ENCODE peak calls at places on chromosomes 2 and 18, in nine cellular contexts. J, Z, R, V, H, L, A, T and P are unnamed samples.

GRCh38 chr18:43543236-43543635 is 265.9 kb upstream of the SYT4 start:
- DNase-seq in H (no peak), Z (no peak), A (no peak), R (no peak), V (no peak), J (no peak), T (no peak), L (no peak), P (no peak)

GRCh38 chr2:64943387-64944150 is 45.6 kb upstream of the SLC1A4 start:
- DNase-seq in J (no peak), V (no peak), H (no peak), Z (no peak), L (peak; percentile 38), R (peak; percentile 40), A (no peak), T (no peak), P (peak; percentile 43)

GRCh38 chr18:32899819-32900218 is 127.0 kb upstream of the KLHL14 start:
- DNase-seq in T (no peak), A (no peak), J (no peak), R (no peak), H (no peak), V (no peak), L (no peak), Z (no peak), P (no peak)

GRCh38 chr2:171655584-171655983 is 31.7 kb upstream of the DYNC1I2 start:
- DNase-seq in Z (no peak), J (no peak), L (no peak), A (no peak), V (no peak), T (peak; percentile 59), H (no peak), R (no peak), P (no peak)

GRCh38 chr2:157488877-157489276 is 45.0 kb upstream of the CYTIP start:
- DNase-seq in T (no peak), R (peak; percentile 75), H (no peak), A (no peak), Z (no peak), J (no peak), L (peak; percentile 9), V (no peak), P (no peak)

GRCh38 chr18:75350440-75350839 is 77.1 kb downstream of the SMIM21 start:
- DNase-seq in V (no peak), T (no peak), R (no peak), H (no peak), L (peak; percentile 72), Z (no peak), J (no peak), A (no peak), P (no peak)

GRCh38 chr2:157874278-157874825 is 1.8 kb downstream of the ACVR1 start:
- DNase-seq in R (no peak), Z (no peak), L (no peak), A (peak; percentile 27), T (no peak), J (peak; percentile 10), V (no peak), H (no peak), P (no peak)

GRCh38 chr2:51028829-51029228 is 3.1 kb downstream of the NRXN1 start:
- DNase-seq in L (no peak), Z (no peak), A (no peak), R (no peak), J (no peak), V (no peak), T (peak; percentile 22), H (no peak), P (no peak)

GRCh38 chr18:41849632-41850031 is 105.4 kb upstream of the PIK3C3 start:
- DNase-seq in V (no peak), R (no peak), J (no peak), T (no peak), Z (no peak), L (no peak), A (no peak), H (no peak), P (no peak)